ENCODE peak calls at places on chromosomes 6 and 20, in five cellular contexts. O is PC-3, T is HCT116, K is neural progenitor cell, J is hepatocyte. X is an unnamed sample. For H3K79me2, the result is how much of the 10 kb centered on the place peaks cover.

GRCh38 chr6:150881911-150882481 is 16.5 kb downstream of the MTHFD1L start:
- DNase-seq in K (peak), O (peak), J (peak), T (no peak), X (no peak)

GRCh38 chr20:10610266-10610665 is 63.5 kb downstream of the JAG1 start:
- DNase-seq in T (no peak), O (no peak), J (no peak), K (no peak), X (no peak)

GRCh38 chr6:83709748-83710050 is 798 bp upstream of the SNAP91 start:
- DNase-seq in T (no peak), O (no peak), K (no peak), J (no peak), X (no peak)

GRCh38 chr6:52317841-52318581 is 33.5 kb upstream of the MCM3 start:
- DNase-seq in T (no peak), K (no peak), O (no peak), J (peak), X (no peak)

GRCh38 chr20:24381886-24382285 is 87.5 kb upstream of the SYNDIG1 start:
- DNase-seq in T (no peak), K (no peak), J (no peak), O (no peak), X (no peak)

GRCh38 chr20:13325033-13325432 is 104.0 kb downstream of the ISM1 start:
- DNase-seq in K (peak), J (peak), O (peak), T (peak), X (no peak)

GRCh38 chr6:141780296-141780695 is 352.4 kb upstream of the GJE1 start:
- DNase-seq in J (no peak), O (no peak), K (no peak), T (no peak), X (no peak)

GRCh38 chr6:148524976-148525375 is 182.3 kb downstream of the SASH1 start:
- DNase-seq in O (peak), J (no peak), T (no peak), K (no peak), X (no peak)

GRCh38 chr6:169950558-169950957 is 199.1 kb downstream of the ERMARD start:
- DNase-seq in J (no peak), K (peak), T (peak), O (peak), X (peak)

GRCh38 chr6:123333000-123333756 is 303.6 kb downstream of the TRDN start:
- DNase-seq in K (no peak), J (no peak), T (no peak), O (no peak), X (no peak)

GRCh38 chr6:49468042-49468441 is 4.9 kb downstream of the CENPQ start:
- DNase-seq in T (no peak), K (no peak), O (no peak), J (no peak), X (peak)

GRCh38 chr20:57996936-57997629 is 231.4 kb downstream of the ANKRD60 start:
- DNase-seq in J (no peak), K (no peak), T (no peak), O (peak), X (no peak)

GRCh38 chr6:154754152-154754551 is 20.9 kb downstream of the SCAF8 start:
- DNase-seq in O (no peak), K (no peak), J (no peak), T (no peak), X (no peak)

GRCh38 chr6:10194816-10195639 is 219.8 kb downstream of the TFAP2A start:
- DNase-seq in O (peak), K (no peak), T (no peak), J (no peak), X (no peak)

GRCh38 chr6:131877999-131878789 is 70.4 kb downstream of the ENPP1 start:
- DNase-seq in J (no peak), K (no peak), T (no peak), O (no peak), X (no peak)

GRCh38 chr6:1701668-1702353 is 92.1 kb downstream of the FOXC1 start:
- DNase-seq in J (peak), T (no peak), O (peak), K (peak), X (no peak)
- TF ChIP-seq EZH2phosphoT487 in J (no peak), T (no peak), O (no peak), K (no peak), X (no peak)

DNA sequence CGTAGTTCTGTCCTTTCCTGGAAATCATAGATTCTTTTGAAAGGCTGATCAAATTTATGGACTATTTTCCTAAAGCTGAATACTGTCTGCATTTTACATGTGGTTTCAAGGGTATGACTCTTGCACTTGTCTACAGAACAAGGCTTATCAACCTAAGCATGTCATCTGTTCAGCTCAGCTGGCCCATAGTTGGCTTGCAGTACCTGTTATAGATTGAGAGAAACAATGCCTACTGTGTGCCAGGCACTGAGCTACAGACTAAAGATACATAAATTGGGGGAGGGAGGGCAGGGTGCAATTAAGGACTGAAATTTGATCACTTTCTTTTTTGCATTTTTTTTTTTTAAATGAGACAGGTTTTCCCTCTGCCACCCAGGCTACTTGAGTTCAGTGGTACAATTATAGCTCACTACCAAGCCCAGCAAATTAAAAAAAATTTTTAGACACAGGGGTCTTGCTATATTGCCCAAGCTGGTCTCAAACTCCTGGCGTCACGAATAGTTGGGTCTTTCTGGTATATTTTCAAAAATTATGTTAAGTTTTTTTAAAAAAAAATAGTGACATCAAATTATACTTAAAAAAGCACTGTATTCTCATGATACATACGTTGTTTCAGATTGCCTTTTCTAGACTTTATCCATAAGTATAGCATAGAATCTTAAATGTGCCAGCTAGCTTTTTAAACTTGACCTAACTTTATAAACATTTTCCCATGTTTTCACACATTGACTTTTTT is 52.2 kb downstream of the RREB1 start:
- DNase-seq in J (no peak), K (no peak), O (no peak), T (no peak), X (no peak)
- H3K79me2 ChIP-seq in J (half or more), K (under half), O (half or more), T (half or more), X (under half)

GRCh38 chr6:3617681-3618299 is 133.7 kb downstream of the PXDC1 start:
- DNase-seq in J (no peak), O (no peak), K (no peak), T (no peak), X (no peak)

GRCh38 chr6:3617192-3617631 is 134.3 kb downstream of the PXDC1 start:
- DNase-seq in J (no peak), K (no peak), T (no peak), O (no peak), X (no peak)

GRCh38 chr6:3615391-3616380 is 135.8 kb downstream of the PXDC1 start:
- DNase-seq in J (no peak), T (no peak), O (no peak), K (no peak), X (no peak)

GRCh38 chr6:3614918-3615317 is 136.6 kb downstream of the PXDC1 start:
- DNase-seq in T (no peak), O (no peak), K (no peak), J (no peak), X (no peak)

GRCh38 chr6:3616565-3617176 is 134.8 kb downstream of the PXDC1 start:
- DNase-seq in O (no peak), K (no peak), T (no peak), J (no peak), X (no peak)
- TF ChIP-seq EZH2phosphoT487 in O (no peak), K (no peak), T (no peak), J (no peak), X (no peak)

DNA sequence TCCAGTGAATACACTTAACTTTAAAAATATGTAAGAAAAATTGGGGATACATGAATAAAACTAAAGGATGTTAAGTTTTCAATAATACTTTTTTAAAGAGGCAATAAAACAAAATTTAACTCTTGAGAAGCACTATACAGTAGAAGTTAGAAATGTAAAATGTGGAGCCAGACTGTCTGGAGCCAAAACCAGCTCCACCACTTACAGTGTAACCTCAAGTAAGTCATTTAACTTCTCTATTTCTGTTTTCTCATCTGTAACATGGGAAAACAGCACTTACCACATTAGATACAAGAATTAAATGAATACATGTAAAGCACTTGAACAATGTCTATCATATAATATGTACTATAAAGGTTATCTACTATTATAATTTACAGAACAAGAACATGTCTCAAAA is 6.7 kb downstream of the ATG5 start:
- DNase-seq in K (no peak), J (no peak), O (no peak), T (no peak), X (no peak)
- H3K79me2 ChIP-seq in K (half or more), J (half or more), O (half or more), T (half or more), X (half or more)

DNA sequence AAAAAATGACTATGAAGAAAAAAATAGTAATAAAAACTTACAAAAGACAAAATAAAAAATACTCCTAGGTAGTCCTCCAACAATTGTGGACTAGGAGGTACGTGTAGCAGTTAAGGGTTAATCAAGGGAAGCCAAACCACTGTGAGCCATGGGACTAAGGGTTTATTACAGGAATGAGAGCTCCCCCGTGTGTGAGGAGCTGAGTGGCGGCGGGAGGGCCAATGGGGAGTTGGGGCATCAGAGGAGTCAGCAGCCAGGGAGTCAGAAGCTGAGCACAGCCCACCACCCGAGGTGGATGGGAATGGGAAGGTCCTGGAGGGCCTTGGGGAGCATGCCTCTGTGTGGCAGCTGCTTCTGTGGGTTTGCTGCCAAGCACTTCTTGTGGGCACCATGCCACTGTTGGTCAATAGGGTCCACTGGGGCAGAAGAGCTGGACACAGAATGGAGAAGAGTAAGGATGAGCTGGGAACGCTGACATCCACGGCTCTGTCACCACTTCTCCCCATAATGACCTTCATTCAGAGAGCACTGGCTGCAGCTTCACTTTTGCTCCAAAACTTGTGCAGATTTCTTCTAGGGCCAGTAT is 373.3 kb downstream of the CDKAL1 start:
- DNase-seq in O (no peak), J (no peak), T (no peak), K (no peak), X (no peak)
- TF ChIP-seq EZH2phosphoT487 in O (no peak), J (no peak), T (no peak), K (no peak), X (no peak)